ENCODE peak calls at places on chromosomes 16 and 17, in four cellular contexts. W, Y, N and K are unnamed samples.

GRCh38 chr17:35117984-35118383 is 1.7 kb downstream of the RAD51D start:
- DNase-seq in N (no peak), Y (no peak), W (no peak), K (no peak)

GRCh38 chr17:18017958-18018357 is 21.0 kb downstream of the ATPAF2 start:
- DNase-seq in N (no peak), Y (peak), W (no peak), K (no peak)

GRCh38 chr17:379531-380200 is 27.1 kb upstream of the RPH3AL start:
- DNase-seq in W (no peak), Y (no peak), N (no peak), K (no peak)

GRCh38 chr16:74761665-74762064 is 13.0 kb downstream of the FA2H start:
- DNase-seq in Y (no peak), W (no peak), N (no peak), K (no peak)

GRCh38 chr16:4316103-4316731 is 350 bp downstream of the GLIS2 start:
- DNase-seq in W (no peak), Y (no peak), N (no peak), K (no peak)

GRCh38 chr16:81891734-81892364 is 112.8 kb downstream of the PLCG2 start:
- DNase-seq in W (no peak), N (no peak), Y (no peak), K (no peak)

GRCh38 chr16:58829096-58829495 is 95.0 kb upstream of the GOT2 start:
- DNase-seq in W (no peak), Y (no peak), N (no peak), K (no peak)

GRCh38 chr17:7306911-7307685 is at the start of gene EIF5A:
- DNase-seq in W (peak), Y (peak), N (peak), K (peak)

GRCh38 chr16:67844441-67844840 is 2.3 kb upstream of the NUTF2 start:
- DNase-seq in N (no peak), W (no peak), Y (no peak), K (no peak)

GRCh38 chr17:62897706-62898105 is 68.3 kb upstream of the TANC2 start:
- DNase-seq in N (no peak), Y (no peak), W (no peak), K (no peak)

GRCh38 chr16:12024429-12024828 is 47.9 kb downstream of the SNX29 start:
- DNase-seq in W (no peak), Y (peak), N (no peak), K (no peak)

GRCh38 chr16:53949716-53950410 is 245.9 kb downstream of the FTO start:
- DNase-seq in W (no peak), N (no peak), Y (no peak), K (no peak)

GRCh38 chr16:30551781-30552180 is 6.4 kb downstream of the ZNF764 start:
- DNase-seq in N (no peak), W (no peak), Y (no peak), K (peak)

GRCh38 chr16:72427786-72428480 is 256.0 kb upstream of the PMFBP1 start:
- DNase-seq in N (no peak), Y (no peak), W (no peak), K (no peak)

GRCh38 chr17:47663997-47664941 is 14.6 kb downstream of the KPNB1 start:
- DNase-seq in W (no peak), N (no peak), Y (peak), K (peak)

GRCh38 chr17:77253611-77254051 is 112.9 kb downstream of the SEC14L1 start:
- DNase-seq in N (no peak), W (no peak), Y (no peak), K (no peak)

GRCh38 chr17:21379080-21379711 is 3.0 kb downstream of the KCNJ12 start:
- DNase-seq in W (no peak), N (no peak), Y (peak), K (no peak)

GRCh38 chr17:83155128-83156081 is 76.0 kb downstream of the METRNL start:
- DNase-seq in N (no peak), W (peak), Y (no peak), K (no peak)

GRCh38 chr17:17963694-17964436 is 8.3 kb downstream of the TOM1L2 start:
- DNase-seq in Y (no peak), W (no peak), N (no peak), K (no peak)

GRCh38 chr17:44628234-44629188 is 27.8 kb upstream of the MEIOC start:
- DNase-seq in N (no peak), W (no peak), Y (no peak), K (peak)

GRCh38 chr16:11129378-11129781 is 126.6 kb downstream of the SOCS1 start:
- DNase-seq in N (no peak), W (no peak), Y (no peak), K (no peak)

GRCh38 chr17:5695480-5695879 is 111.2 kb upstream of the NLRP1 start:
- DNase-seq in W (no peak), Y (no peak), N (no peak), K (no peak)

GRCh38 chr17:57463103-57463885 is 207.0 kb downstream of the MSI2 start:
- DNase-seq in Y (no peak), N (no peak), W (no peak), K (no peak)
- TF ChIP-seq POLR2A in Y (no peak), N (no peak), W (no peak), K (no peak)

GRCh38 chr16:28196331-28196987 is 15.3 kb downstream of the XPO6 start:
- DNase-seq in N (no peak), W (no peak), Y (no peak), K (no peak)

GRCh38 chr16:28191364-28191985 is 20.3 kb downstream of the XPO6 start:
- DNase-seq in Y (no peak), W (no peak), N (no peak), K (no peak)

GRCh38 chr16:28195859-28196258 is 15.9 kb downstream of the XPO6 start:
- DNase-seq in N (no peak), W (no peak), Y (no peak), K (no peak)

GRCh38 chr16:28193530-28194423 is 18.0 kb downstream of the XPO6 start:
- DNase-seq in N (no peak), Y (no peak), W (no peak), K (no peak)

GRCh38 chr16:28192811-28193529 is 18.8 kb downstream of the XPO6 start:
- DNase-seq in N (no peak), Y (peak), W (no peak), K (peak)
- TF ChIP-seq POLR2A in N (peak), Y (no peak), W (no peak), K (peak)

DNA sequence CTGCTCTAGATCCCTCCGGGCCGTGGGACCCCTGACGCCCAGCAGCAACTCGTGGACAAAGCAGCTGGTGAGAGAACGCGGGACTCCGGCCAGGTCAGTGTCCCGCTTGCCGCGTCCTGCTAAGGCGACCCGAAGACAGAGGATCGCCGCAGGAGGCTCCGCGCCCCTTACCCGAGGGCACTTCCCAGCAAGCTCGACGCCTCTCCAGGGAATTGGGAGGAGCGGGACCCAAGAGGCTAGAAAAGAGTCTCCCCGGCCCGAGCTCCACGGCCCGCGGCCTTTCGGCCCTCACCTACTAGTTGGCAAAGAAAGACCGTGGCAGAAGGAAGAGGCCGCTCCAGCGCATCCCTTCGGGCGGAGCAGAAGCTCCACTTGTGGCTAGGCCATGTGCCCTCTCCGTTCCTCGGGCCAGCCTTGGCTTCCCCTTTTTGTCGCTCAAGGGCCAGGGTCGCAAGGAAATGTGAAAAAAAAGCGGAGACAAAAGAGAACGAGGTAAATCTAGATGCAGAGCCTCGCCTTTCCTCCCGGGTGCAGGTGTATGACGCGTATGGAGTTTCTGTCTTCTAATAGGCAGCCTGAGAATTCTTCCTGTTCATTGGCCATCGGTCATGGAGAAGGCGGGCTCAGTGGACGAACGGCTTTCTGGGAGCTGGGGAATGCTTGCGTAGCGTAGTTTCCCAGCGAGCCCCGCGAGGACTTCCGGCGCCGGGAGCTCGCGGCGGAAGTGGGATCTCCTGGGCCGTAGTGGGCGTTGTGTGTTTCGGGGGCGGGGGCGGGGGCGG is at the start of gene ZNF213:
- DNase-seq in N (peak), W (peak), Y (peak), K (peak)
- TF ChIP-seq POLR2A in N (peak), W (peak), Y (no peak), K (peak)

DNA sequence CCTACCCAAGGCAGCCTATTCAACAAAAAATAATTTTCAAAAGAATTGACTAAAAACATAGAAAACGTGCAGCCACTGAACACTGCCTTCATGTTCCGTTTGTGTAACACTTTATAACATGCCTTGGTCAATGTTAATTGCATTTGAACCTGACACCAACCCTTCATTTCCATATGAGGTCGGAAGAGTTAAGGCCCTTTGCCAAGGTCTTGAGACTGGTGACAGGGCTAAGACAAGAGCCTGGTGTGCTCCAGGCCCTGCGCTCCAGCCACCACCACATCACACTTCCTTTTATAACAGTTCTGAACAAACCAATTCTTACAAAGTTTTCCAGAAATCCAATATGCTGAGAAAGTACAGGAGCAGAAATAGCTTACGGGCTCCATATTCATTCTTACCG is 4.2 kb downstream of the BBS2 start:
- DNase-seq in Y (no peak), N (no peak), W (no peak), K (no peak)
- TF ChIP-seq POLR2A in Y (no peak), N (no peak), W (no peak), K (no peak)